ENCODE peak calls at places on chromosome X, in five cellular contexts. One of them, this sample, is unnamed.

GRCh38 chrX:1464282-1465131 is 11.8 kb upstream of the ASMTL start:
- DNase-seq in caudate nucleus: no peak
- DNase-seq in ureter: peak
- DNase-seq in stimulated activated CD4-positive, alpha-beta T cell treated with anti-CD3 and anti-CD28 coated beads, Interleukin-4, amount 100 ng/mL, for 1 hour: no peak
- DNase-seq in NCI-H1092: no peak
- DNase-seq in this sample: no peak

GRCh38 chrX:72297953-72298730 is 7.6 kb downstream of the CITED1 start:
- DNase-seq in NCI-H1092: no peak
- DNase-seq in stimulated activated CD4-positive, alpha-beta T cell treated with anti-CD3 and anti-CD28 coated beads, Interleukin-4, amount 100 ng/mL, for 1 hour: no peak
- DNase-seq in ureter: no peak
- DNase-seq in caudate nucleus: no peak
- DNase-seq in this sample: no peak

GRCh38 chrX:30196322-30196721 is 19.0 kb upstream of the MAGEB2 start:
- DNase-seq in NCI-H1092: no peak
- DNase-seq in caudate nucleus: no peak
- DNase-seq in stimulated activated CD4-positive, alpha-beta T cell treated with anti-CD3 and anti-CD28 coated beads, Interleukin-4, amount 100 ng/mL, for 1 hour: no peak
- DNase-seq in ureter: no peak
- DNase-seq in this sample: no peak

GRCh38 chrX:31126205-31126604 is 54.4 kb upstream of the FTHL17 start:
- DNase-seq in caudate nucleus: no peak
- DNase-seq in ureter: no peak
- DNase-seq in NCI-H1092: no peak
- DNase-seq in stimulated activated CD4-positive, alpha-beta T cell treated with anti-CD3 and anti-CD28 coated beads, Interleukin-4, amount 100 ng/mL, for 1 hour: no peak
- DNase-seq in this sample: no peak

GRCh38 chrX:149124526-149125108 is 380.5 kb downstream of the IDS start:
- DNase-seq in NCI-H1092: no peak
- DNase-seq in stimulated activated CD4-positive, alpha-beta T cell treated with anti-CD3 and anti-CD28 coated beads, Interleukin-4, amount 100 ng/mL, for 1 hour: no peak
- DNase-seq in ureter: no peak
- DNase-seq in caudate nucleus: no peak
- DNase-seq in this sample: no peak

GRCh38 chrX:141176586-141177451 is at the start of gene LDOC1:
- DNase-seq in stimulated activated CD4-positive, alpha-beta T cell treated with anti-CD3 and anti-CD28 coated beads, Interleukin-4, amount 100 ng/mL, for 1 hour: peak
- DNase-seq in ureter: peak
- DNase-seq in caudate nucleus: peak
- DNase-seq in NCI-H1092: peak
- DNase-seq in this sample: no peak

GRCh38 chrX:1903380-1903935 is 288.6 kb downstream of the ASMT start:
- DNase-seq in ureter: no peak
- DNase-seq in NCI-H1092: no peak
- DNase-seq in stimulated activated CD4-positive, alpha-beta T cell treated with anti-CD3 and anti-CD28 coated beads, Interleukin-4, amount 100 ng/mL, for 1 hour: no peak
- DNase-seq in caudate nucleus: no peak
- DNase-seq in this sample: no peak

GRCh38 chrX:72050011-72050410 is 81.7 kb downstream of the RTL5 start:
- DNase-seq in stimulated activated CD4-positive, alpha-beta T cell treated with anti-CD3 and anti-CD28 coated beads, Interleukin-4, amount 100 ng/mL, for 1 hour: no peak
- DNase-seq in caudate nucleus: no peak
- DNase-seq in ureter: peak
- DNase-seq in NCI-H1092: no peak
- DNase-seq in this sample: no peak

GRCh38 chrX:46575991-46576392 is 2.4 kb downstream of the CHST7 start:
- DNase-seq in NCI-H1092: no peak
- DNase-seq in stimulated activated CD4-positive, alpha-beta T cell treated with anti-CD3 and anti-CD28 coated beads, Interleukin-4, amount 100 ng/mL, for 1 hour: no peak
- DNase-seq in ureter: no peak
- DNase-seq in caudate nucleus: no peak
- DNase-seq in this sample: no peak

GRCh38 chrX:83508006-83508405 is at the start of gene POU3F4:
- DNase-seq in NCI-H1092: no peak
- DNase-seq in ureter: no peak
- DNase-seq in caudate nucleus: peak
- DNase-seq in stimulated activated CD4-positive, alpha-beta T cell treated with anti-CD3 and anti-CD28 coated beads, Interleukin-4, amount 100 ng/mL, for 1 hour: no peak
- DNase-seq in this sample: no peak

GRCh38 chrX:46444011-46444410 is 101.2 kb downstream of the ZNF674 start:
- DNase-seq in caudate nucleus: no peak
- DNase-seq in NCI-H1092: no peak
- DNase-seq in ureter: no peak
- DNase-seq in stimulated activated CD4-positive, alpha-beta T cell treated with anti-CD3 and anti-CD28 coated beads, Interleukin-4, amount 100 ng/mL, for 1 hour: no peak
- DNase-seq in this sample: peak

GRCh38 chrX:72121381-72121780 is 10.3 kb downstream of the RTL5 start:
- DNase-seq in ureter: peak
- DNase-seq in stimulated activated CD4-positive, alpha-beta T cell treated with anti-CD3 and anti-CD28 coated beads, Interleukin-4, amount 100 ng/mL, for 1 hour: peak
- DNase-seq in caudate nucleus: no peak
- DNase-seq in NCI-H1092: no peak
- DNase-seq in this sample: no peak

GRCh38 chrX:49147907-49148306 is 14.7 kb upstream of the MAGIX start:
- DNase-seq in stimulated activated CD4-positive, alpha-beta T cell treated with anti-CD3 and anti-CD28 coated beads, Interleukin-4, amount 100 ng/mL, for 1 hour: no peak
- DNase-seq in NCI-H1092: no peak
- DNase-seq in caudate nucleus: no peak
- DNase-seq in ureter: no peak
- DNase-seq in this sample: no peak

GRCh38 chrX:40152173-40152705 is 54.5 kb upstream of the BCOR start:
- DNase-seq in ureter: no peak
- DNase-seq in NCI-H1092: no peak
- DNase-seq in stimulated activated CD4-positive, alpha-beta T cell treated with anti-CD3 and anti-CD28 coated beads, Interleukin-4, amount 100 ng/mL, for 1 hour: peak
- DNase-seq in caudate nucleus: peak
- DNase-seq in this sample: no peak

GRCh38 chrX:135434258-135435138 is 12.8 kb downstream of the SMIM10L2A start:
- DNase-seq in caudate nucleus: no peak
- DNase-seq in NCI-H1092: no peak
- DNase-seq in stimulated activated CD4-positive, alpha-beta T cell treated with anti-CD3 and anti-CD28 coated beads, Interleukin-4, amount 100 ng/mL, for 1 hour: no peak
- DNase-seq in ureter: no peak
- DNase-seq in this sample: no peak

GRCh38 chrX:101462892-101463291 is 22.4 kb upstream of the ARMCX4 start:
- DNase-seq in ureter: no peak
- DNase-seq in stimulated activated CD4-positive, alpha-beta T cell treated with anti-CD3 and anti-CD28 coated beads, Interleukin-4, amount 100 ng/mL, for 1 hour: no peak
- DNase-seq in caudate nucleus: no peak
- DNase-seq in NCI-H1092: peak
- DNase-seq in this sample: no peak

GRCh38 chrX:41382699-41383645 is 49.0 kb downstream of the DDX3X start:
- DNase-seq in caudate nucleus: no peak
- DNase-seq in ureter: no peak
- DNase-seq in NCI-H1092: no peak
- DNase-seq in stimulated activated CD4-positive, alpha-beta T cell treated with anti-CD3 and anti-CD28 coated beads, Interleukin-4, amount 100 ng/mL, for 1 hour: no peak
- DNase-seq in this sample: no peak

GRCh38 chrX:154123241-154124219 is 20.5 kb upstream of the OPN1LW start:
- DNase-seq in stimulated activated CD4-positive, alpha-beta T cell treated with anti-CD3 and anti-CD28 coated beads, Interleukin-4, amount 100 ng/mL, for 1 hour: peak
- DNase-seq in NCI-H1092: no peak
- DNase-seq in caudate nucleus: no peak
- DNase-seq in ureter: no peak
- DNase-seq in this sample: no peak

GRCh38 chrX:17472424-17472823 is 97.4 kb downstream of the NHS start:
- DNase-seq in NCI-H1092: no peak
- DNase-seq in ureter: no peak
- DNase-seq in stimulated activated CD4-positive, alpha-beta T cell treated with anti-CD3 and anti-CD28 coated beads, Interleukin-4, amount 100 ng/mL, for 1 hour: no peak
- DNase-seq in caudate nucleus: no peak
- DNase-seq in this sample: no peak

GRCh38 chrX:86047174-86047991 is at the start of gene CHM:
- DNase-seq in caudate nucleus: no peak
- DNase-seq in NCI-H1092: no peak
- DNase-seq in ureter: peak
- DNase-seq in stimulated activated CD4-positive, alpha-beta T cell treated with anti-CD3 and anti-CD28 coated beads, Interleukin-4, amount 100 ng/mL, for 1 hour: peak
- DNase-seq in this sample: peak

GRCh38 chrX:18179446-18179845 is 41.2 kb downstream of the BEND2 start:
- DNase-seq in stimulated activated CD4-positive, alpha-beta T cell treated with anti-CD3 and anti-CD28 coated beads, Interleukin-4, amount 100 ng/mL, for 1 hour: no peak
- DNase-seq in NCI-H1092: no peak
- DNase-seq in caudate nucleus: no peak
- DNase-seq in ureter: no peak
- DNase-seq in this sample: no peak

GRCh38 chrX:111506826-111507225 is 4.6 kb upstream of the SERTM2 start:
- DNase-seq in ureter: no peak
- DNase-seq in caudate nucleus: no peak
- DNase-seq in stimulated activated CD4-positive, alpha-beta T cell treated with anti-CD3 and anti-CD28 coated beads, Interleukin-4, amount 100 ng/mL, for 1 hour: no peak
- DNase-seq in NCI-H1092: no peak
- DNase-seq in this sample: no peak

GRCh38 chrX:115957862-115958490 is 212.6 kb upstream of the AGTR2 start:
- DNase-seq in stimulated activated CD4-positive, alpha-beta T cell treated with anti-CD3 and anti-CD28 coated beads, Interleukin-4, amount 100 ng/mL, for 1 hour: no peak
- DNase-seq in ureter: no peak
- DNase-seq in NCI-H1092: peak
- DNase-seq in caudate nucleus: no peak
- DNase-seq in this sample: no peak

GRCh38 chrX:88438209-88438608 is 308.8 kb upstream of the CPXCR1 start:
- DNase-seq in stimulated activated CD4-positive, alpha-beta T cell treated with anti-CD3 and anti-CD28 coated beads, Interleukin-4, amount 100 ng/mL, for 1 hour: no peak
- DNase-seq in ureter: no peak
- DNase-seq in NCI-H1092: no peak
- DNase-seq in caudate nucleus: no peak
- DNase-seq in this sample: no peak

GRCh38 chrX:39736219-39737211 is 361.2 kb downstream of the BCOR start:
- DNase-seq in caudate nucleus: no peak
- DNase-seq in stimulated activated CD4-positive, alpha-beta T cell treated with anti-CD3 and anti-CD28 coated beads, Interleukin-4, amount 100 ng/mL, for 1 hour: no peak
- DNase-seq in ureter: peak
- DNase-seq in NCI-H1092: peak
- DNase-seq in this sample: peak

GRCh38 chrX:19334945-19335626 is 8.6 kb upstream of the PDHA1 start:
- DNase-seq in ureter: no peak
- DNase-seq in NCI-H1092: no peak
- DNase-seq in stimulated activated CD4-positive, alpha-beta T cell treated with anti-CD3 and anti-CD28 coated beads, Interleukin-4, amount 100 ng/mL, for 1 hour: no peak
- DNase-seq in caudate nucleus: no peak
- DNase-seq in this sample: no peak

GRCh38 chrX:107629533-107629909 is 1.2 kb downstream of the PRPS1 start:
- DNase-seq in stimulated activated CD4-positive, alpha-beta T cell treated with anti-CD3 and anti-CD28 coated beads, Interleukin-4, amount 100 ng/mL, for 1 hour: no peak
- DNase-seq in NCI-H1092: no peak
- DNase-seq in ureter: no peak
- DNase-seq in caudate nucleus: no peak
- DNase-seq in this sample: no peak

GRCh38 chrX:10507181-10507580 is 113.2 kb downstream of the MID1 start:
- DNase-seq in stimulated activated CD4-positive, alpha-beta T cell treated with anti-CD3 and anti-CD28 coated beads, Interleukin-4, amount 100 ng/mL, for 1 hour: no peak
- DNase-seq in NCI-H1092: no peak
- DNase-seq in caudate nucleus: no peak
- DNase-seq in ureter: no peak
- DNase-seq in this sample: no peak

GRCh38 chrX:3962511-3963350 is 249.3 kb upstream of the PRKX start:
- DNase-seq in stimulated activated CD4-positive, alpha-beta T cell treated with anti-CD3 and anti-CD28 coated beads, Interleukin-4, amount 100 ng/mL, for 1 hour: no peak
- DNase-seq in NCI-H1092: peak
- DNase-seq in caudate nucleus: no peak
- DNase-seq in ureter: no peak
- DNase-seq in this sample: no peak

GRCh38 chrX:66553973-66554372 is 84.9 kb downstream of the EDA2R start:
- DNase-seq in NCI-H1092: no peak
- DNase-seq in stimulated activated CD4-positive, alpha-beta T cell treated with anti-CD3 and anti-CD28 coated beads, Interleukin-4, amount 100 ng/mL, for 1 hour: no peak
- DNase-seq in ureter: no peak
- DNase-seq in caudate nucleus: no peak
- DNase-seq in this sample: no peak

GRCh38 chrX:13598877-13599276 is 29.5 kb downstream of the EGFL6 start:
- DNase-seq in ureter: no peak
- DNase-seq in stimulated activated CD4-positive, alpha-beta T cell treated with anti-CD3 and anti-CD28 coated beads, Interleukin-4, amount 100 ng/mL, for 1 hour: no peak
- DNase-seq in NCI-H1092: no peak
- DNase-seq in caudate nucleus: no peak
- DNase-seq in this sample: no peak